ENCODE peak calls at places on chromosomes 4 and X, in ten cellular contexts. R is ovary, L is adipocyte, N is heart left ventricle, F is right cardiac atrium, Q is endodermal cell, P is PC-9, G is small intestine, W is cardiac muscle cell, J is Peyer's patch. V is an unnamed sample. For H3K9me3 and H3K4me1, the result is how much of the 10 kb centered on the place peaks cover.

GRCh38 chrX:100659431-100660137 is 15.6 kb downstream of the SRPX2 start:
- DNase-seq in G (peak), N (no peak), F (no peak), L (no peak), R (no peak), W (no peak), P (no peak), J (no peak), Q (no peak), V (no peak)

GRCh38 chrX:7647826-7648225 is 195.1 kb upstream of the VCX start:
- DNase-seq in G (no peak), P (no peak), W (no peak), N (no peak), L (no peak), Q (no peak), R (no peak), J (no peak), F (no peak), V (no peak)

GRCh38 chr4:30181512-30181911 is 538.7 kb upstream of the PCDH7 start:
- DNase-seq in W (no peak), R (no peak), F (no peak), G (no peak), J (no peak), N (no peak), Q (no peak), L (no peak), P (no peak), V (no peak)

GRCh38 chr4:111501946-111502345 is 643.3 kb upstream of the FAM241A start:
- DNase-seq in P (no peak), N (no peak), L (no peak), F (no peak), Q (no peak), G (no peak), J (no peak), R (no peak), W (no peak), V (no peak)

GRCh38 chrX:119093991-119094741 is 21.4 kb downstream of the CT47C1 start:
- DNase-seq in P (no peak), L (peak), Q (no peak), R (no peak), J (no peak), W (no peak), N (no peak), G (no peak), F (no peak), V (no peak)

GRCh38 chrX:41209853-41210252 is 124.1 kb upstream of the DDX3X start:
- DNase-seq in F (no peak), W (no peak), J (no peak), R (no peak), N (no peak), Q (no peak), P (no peak), L (no peak), G (no peak), V (no peak)

GRCh38 chr4:37748546-37748945 is 62.4 kb upstream of the RELL1 start:
- DNase-seq in R (no peak), L (no peak), Q (no peak), F (no peak), G (no peak), N (no peak), J (no peak), W (no peak), P (no peak), V (no peak)

GRCh38 chrX:404656-405055 is 17.9 kb upstream of the PPP2R3B start:
- DNase-seq in P (no peak), F (no peak), N (no peak), G (no peak), J (no peak), R (no peak), W (no peak), Q (no peak), L (no peak), V (no peak)

GRCh38 chr4:7000421-7001176 is 42.6 kb upstream of the TADA2B start:
- DNase-seq in W (no peak), P (no peak), J (no peak), N (no peak), R (no peak), F (no peak), L (no peak), Q (peak), G (no peak), V (no peak)

GRCh38 chrX:47143894-47144625 is 442 bp downstream of the NDUFB11 start:
- DNase-seq in W (peak), G (peak), R (peak), F (peak), N (peak), P (no peak), Q (no peak), L (peak), J (peak), V (peak)

GRCh38 chr4:76363556-76364290 is 57.2 kb downstream of the STBD1 start:
- DNase-seq in N (no peak), J (no peak), W (no peak), F (no peak), L (peak), P (no peak), G (no peak), R (no peak), Q (no peak), V (no peak)

GRCh38 chr4:76354517-76355473 is 48.3 kb downstream of the STBD1 start:
- DNase-seq in L (no peak), N (no peak), J (no peak), W (peak), P (no peak), F (no peak), R (no peak), Q (no peak), G (peak), V (no peak)

GRCh38 chr4:76361689-76362412 is 55.3 kb downstream of the STBD1 start:
- DNase-seq in N (no peak), G (no peak), W (no peak), L (no peak), J (no peak), F (no peak), R (no peak), P (no peak), Q (no peak), V (no peak)

GRCh38 chr4:76357981-76358380 is 51.4 kb downstream of the STBD1 start:
- DNase-seq in F (no peak), L (no peak), W (no peak), P (no peak), J (no peak), G (no peak), N (no peak), R (no peak), Q (no peak), V (no peak)
- H3K9me3 ChIP-seq in F (under half), L (under half), W (under half), P (under half), J (under half), G (under half), N (under half), R (under half), Q (under half), V (under half)

GRCh38 chrX:53587795-53588194 is 98.7 kb downstream of the HUWE1 start:
- DNase-seq in L (no peak), W (no peak), F (no peak), N (no peak), Q (no peak), P (no peak), R (no peak), G (no peak), J (no peak), V (no peak)
- H3K4me1 ChIP-seq in L (under half), W (under half), F (under half), N (under half), Q (under half), P (under half), R (under half), G (under half), J (under half), V (under half)

GRCh38 chr4:118734491-118735205 is 49.5 kb downstream of the METTL14 start:
- DNase-seq in W (no peak), G (no peak), F (no peak), N (no peak), J (no peak), L (peak), P (no peak), Q (no peak), R (no peak), V (no peak)
- H3K9me3 ChIP-seq in W (under half), G (under half), F (under half), N (under half), J (under half), L (under half), P (under half), Q (under half), R (under half), V (under half)

DNA sequence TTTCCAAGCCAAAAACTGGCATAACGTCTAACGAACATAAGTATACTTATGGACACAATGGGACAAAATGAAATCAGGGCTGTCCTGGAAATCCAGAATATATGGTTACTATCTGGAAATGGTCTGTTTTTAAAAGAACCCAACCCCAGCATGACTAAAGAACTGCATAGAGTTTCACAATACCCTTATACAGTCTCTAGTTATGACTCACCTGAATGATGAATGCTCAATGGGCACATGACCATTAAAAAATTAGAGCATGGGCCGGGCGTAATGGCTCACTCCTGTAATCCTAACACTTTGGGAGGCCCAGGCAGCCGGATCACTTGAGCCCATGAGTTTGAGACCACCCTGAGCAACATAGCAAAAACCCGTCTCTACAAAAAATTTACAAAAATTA is 31.8 kb downstream of the AMMECR1 start:
- DNase-seq in Q (no peak), L (peak), G (no peak), P (peak), J (no peak), R (no peak), W (peak), F (no peak), N (no peak), V (no peak)
- H3K4me1 ChIP-seq in Q (under half), L (under half), G (under half), P (under half), J (under half), R (under half), W (under half), F (under half), N (under half), V (under half)

DNA sequence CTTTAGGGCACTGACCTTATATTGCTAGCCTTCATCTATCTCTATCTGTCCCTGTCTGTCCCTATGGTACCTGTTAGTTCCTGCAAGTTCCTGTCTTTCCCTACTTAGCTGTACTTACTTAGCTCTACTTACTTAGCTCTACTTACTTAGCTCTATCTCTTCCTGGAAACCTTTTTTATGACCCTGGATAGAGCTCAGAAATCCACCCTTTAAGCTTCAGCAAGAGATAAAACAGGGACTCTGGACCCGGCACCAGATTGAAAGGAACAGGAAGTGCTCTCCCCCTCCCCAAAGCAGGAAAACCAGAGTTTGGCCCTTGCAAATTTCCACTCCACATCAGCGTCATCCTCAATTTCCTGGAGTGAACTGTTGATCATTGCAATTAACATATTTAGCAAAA is 12.3 kb upstream of the IL9R start:
- DNase-seq in J (no peak), N (no peak), W (no peak), L (no peak), P (no peak), Q (no peak), R (no peak), G (peak), F (no peak), V (no peak)
- H3K9me3 ChIP-seq in J (under half), N (under half), W (under half), L (under half), P (under half), Q (half or more), R (under half), G (under half), F (under half), V (under half)

DNA sequence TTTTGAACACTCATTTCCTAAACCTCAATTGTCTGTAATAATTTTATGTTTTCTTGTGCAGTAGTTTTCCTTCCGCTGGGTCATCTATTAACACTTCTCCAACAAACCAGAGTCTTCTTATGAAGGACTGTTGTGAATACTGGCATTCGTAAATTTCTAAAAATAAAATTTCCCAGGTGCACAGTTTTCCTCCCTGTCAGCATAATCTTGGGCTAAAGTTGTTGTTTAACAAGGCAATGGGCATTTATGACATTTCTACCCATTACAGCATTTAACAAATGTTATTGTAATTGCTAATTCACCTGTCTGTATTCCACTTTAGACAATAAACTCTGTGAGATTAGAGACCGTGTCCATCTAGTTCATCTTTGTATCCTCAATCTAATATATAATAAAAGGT is 1.2 kb downstream of the SCFD2 start:
- DNase-seq in N (no peak), F (no peak), G (no peak), L (no peak), R (no peak), W (no peak), J (no peak), P (no peak), Q (no peak), V (no peak)
- H3K4me1 ChIP-seq in N (under half), F (under half), G (under half), L (under half), R (under half), W (under half), J (under half), P (under half), Q (under half), V (under half)

DNA sequence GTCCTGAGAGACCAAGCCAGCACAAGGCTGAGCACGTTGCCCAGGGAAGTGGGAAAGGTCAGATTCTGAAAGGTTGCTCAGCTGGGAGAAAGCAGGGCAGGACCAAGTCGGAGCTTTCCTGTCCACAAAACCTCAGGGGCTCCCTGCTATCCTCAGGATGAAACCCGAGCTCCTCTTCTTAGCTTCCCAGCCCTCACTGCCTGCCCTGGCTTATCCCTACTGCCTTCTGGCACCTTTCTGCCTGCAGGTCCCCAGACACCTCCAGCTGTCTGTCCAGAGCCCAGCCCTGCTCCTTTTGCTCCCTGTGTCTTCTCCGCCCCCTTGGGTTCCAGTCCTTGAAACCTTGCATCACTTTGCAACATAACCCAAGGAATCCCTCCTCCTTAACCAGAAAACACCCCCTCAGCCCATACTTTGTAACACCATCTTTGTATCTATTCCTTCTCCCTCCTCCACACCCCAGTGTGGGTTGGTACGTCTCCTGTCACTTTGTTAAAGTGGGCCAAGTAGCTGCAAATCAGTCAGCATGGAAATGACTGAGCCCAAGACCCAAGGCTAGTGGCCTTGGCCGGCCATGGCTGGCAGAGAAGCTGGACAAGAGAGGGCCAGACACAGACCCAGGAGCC is 20.0 kb upstream of the PRRG3 start:
- DNase-seq in L (no peak), J (no peak), P (no peak), Q (no peak), F (no peak), R (no peak), W (no peak), N (no peak), G (no peak), V (no peak)
- H3K9me3 ChIP-seq in L (under half), J (under half), P (under half), Q (under half), F (under half), R (under half), W (under half), N (under half), G (under half), V (under half)

DNA sequence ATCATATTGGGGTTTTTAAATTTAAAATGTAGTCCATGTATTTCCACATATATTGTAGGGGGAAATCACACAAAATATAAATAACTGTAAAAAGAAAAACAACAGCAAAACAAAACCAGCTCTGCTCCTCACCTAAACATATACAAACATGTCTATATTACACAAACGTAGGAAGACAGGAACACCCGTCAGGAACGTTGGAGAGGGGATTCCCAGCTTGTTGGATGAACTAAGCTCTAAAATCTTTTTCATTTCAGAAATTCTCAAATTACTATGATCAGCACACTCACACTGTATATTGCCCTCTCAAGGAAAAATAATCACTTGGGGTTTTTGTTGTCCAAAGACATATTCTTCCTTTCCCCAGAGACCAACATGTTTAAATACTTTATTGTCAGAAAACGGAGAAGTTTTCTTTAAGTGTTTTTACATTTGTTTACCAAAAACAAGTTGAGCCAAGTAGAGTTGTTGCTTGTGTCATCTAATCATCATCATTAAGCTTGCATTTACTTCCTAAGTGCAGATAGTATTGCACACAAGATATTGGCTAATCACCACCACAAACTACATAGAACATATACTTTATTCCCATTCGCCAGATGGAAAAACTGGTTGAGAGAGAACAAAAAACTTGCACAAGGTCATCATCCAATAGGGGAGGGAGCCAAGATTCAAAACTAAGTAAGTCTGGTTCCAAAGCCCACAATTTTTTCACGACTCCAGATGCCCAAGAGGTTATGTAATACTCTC is 2.4 kb upstream of the TLR10 start:
- DNase-seq in F (no peak), W (no peak), R (no peak), N (no peak), L (no peak), P (no peak), Q (no peak), J (no peak), G (no peak), V (no peak)
- H3K4me1 ChIP-seq in F (under half), W (under half), R (under half), N (under half), L (under half), P (under half), Q (under half), J (under half), G (under half), V (under half)

GRCh38 chr4:86652332-86652932 is 58.3 kb downstream of the PTPN13 start:
- DNase-seq in G (no peak), P (no peak), F (no peak), N (no peak), J (no peak), L (no peak), R (no peak), W (no peak), Q (no peak), V (no peak)
- H3K9me3 ChIP-seq in G (under half), P (under half), F (under half), N (under half), J (under half), L (under half), R (under half), W (under half), Q (half or more), V (under half)

GRCh38 chr4:78662661-78663060 is 111.1 kb downstream of the ANXA3 start:
- DNase-seq in Q (no peak), L (no peak), R (no peak), P (no peak), F (no peak), J (no peak), G (no peak), W (no peak), N (no peak), V (no peak)
- H3K4me1 ChIP-seq in Q (under half), L (under half), R (under half), P (under half), F (under half), J (under half), G (under half), W (under half), N (under half), V (under half)

V was measured in lower lobe of right lung.